ENCODE peak calls at places on chromosome 22, in ten cellular contexts. G is mucosa of descending colon; K is GM12892; S is body of pancreas; D is GM03348; P is AG08395; I is naive thymus-derived CD4-positive, alpha-beta T cell; W is HAP-1; Y is SK-N-SH; H is non-pigmented ciliary epithelial cell. R is an unnamed sample.

GRCh38 chr22:38032681-38033521 is 24.3 kb upstream of the PICK1 start:
- DNase-seq in G (no peak), I (no peak), K (no peak), Y (no peak), P (peak; percentile 52), W (no peak), D (peak; percentile 50), S (no peak), H (peak; percentile 43), R (no peak)

GRCh38 chr22:22123118-22123959 is 121.2 kb upstream of the VPREB1 start:
- DNase-seq in K (no peak), Y (no peak), I (no peak), P (no peak), W (no peak), S (no peak), D (no peak), G (no peak), H (no peak), R (peak; percentile 41)

GRCh38 chr22:50739894-50740293 is 1.9 kb downstream of the ACR start:
- DNase-seq in G (no peak), D (no peak), W (no peak), K (no peak), H (no peak), P (no peak), Y (no peak), I (no peak), S (no peak), R (no peak)

GRCh38 chr22:22913989-22914388 is 26.4 kb downstream of the IGLL5 start:
- DNase-seq in Y (no peak), W (no peak), I (no peak), D (no peak), K (no peak), P (no peak), S (no peak), H (no peak), G (no peak), R (no peak)

GRCh38 chr22:19715286-19715939 is 1.1 kb downstream of the SEPTIN5 start:
- DNase-seq in S (no peak), I (no peak), G (peak; percentile 22), P (no peak), W (no peak), Y (no peak), K (no peak), H (no peak), D (no peak), R (no peak)

GRCh38 chr22:21020802-21021429 is 6.0 kb downstream of the P2RX6 start:
- DNase-seq in H (no peak), P (peak; percentile 38), G (no peak), S (no peak), K (peak; percentile 60), Y (peak; percentile 71), I (no peak), W (no peak), D (no peak), R (no peak)

GRCh38 chr22:20243545-20244249 is 24.4 kb downstream of the RTN4R start:
- DNase-seq in Y (peak; percentile 69), D (peak; percentile 93), K (no peak), S (no peak), H (peak; percentile 32), W (peak; percentile 30), P (peak; percentile 92), G (peak; percentile 78), I (peak; percentile 49), R (peak; percentile 89)

GRCh38 chr22:20522134-20522827 is 14.9 kb downstream of the MED15 start:
- DNase-seq in P (no peak), H (no peak), D (no peak), I (no peak), Y (no peak), G (no peak), W (no peak), K (no peak), S (no peak), R (no peak)

GRCh38 chr22:31104869-31105268 is 2.5 kb downstream of the SELENOM start:
- DNase-seq in H (no peak), W (no peak), K (no peak), S (no peak), G (peak; percentile 55), I (no peak), Y (no peak), D (no peak), P (no peak), R (peak; percentile 67)

GRCh38 chr22:37510046-37510445 is 9.2 kb downstream of the CARD10 start:
- DNase-seq in W (no peak), H (no peak), G (no peak), P (no peak), K (no peak), D (no peak), I (no peak), Y (no peak), S (no peak), R (no peak)

R was measured in testis.